ENCODE peak calls at places on chromosome 22, in six cellular contexts. K, S, E, V, M and R are unnamed samples.

GRCh38 chr22:10961043-10961860 is 4566.7 kb upstream of the OR11H1 start:
- DNase-seq in M (no peak), K (no peak), V (no peak), E (no peak), S (no peak), R (no peak)

GRCh38 chr22:40857309-40857851 is 432 bp downstream of the XPNPEP3 start:
- DNase-seq in V (no peak), E (no peak), M (peak; percentile 49), S (no peak), K (no peak), R (peak; percentile 22)

GRCh38 chr22:31818481-31819392 is 64.9 kb downstream of the DEPDC5 start:
- DNase-seq in K (no peak), M (peak; percentile 67), V (no peak), S (no peak), E (no peak), R (no peak)

GRCh38 chr22:32843300-32843699 is 41.8 kb downstream of the TIMP3 start:
- DNase-seq in K (no peak), M (no peak), V (no peak), S (no peak), E (no peak), R (no peak)

GRCh38 chr22:25563757-25564319 is 637 bp upstream of the GRK3 start:
- DNase-seq in V (no peak), M (no peak), S (peak; percentile 16), E (no peak), K (no peak), R (no peak)

GRCh38 chr22:17842386-17842785 is 68.1 kb upstream of the BID start:
- DNase-seq in V (peak; percentile 15), E (no peak), S (peak; percentile 85), K (no peak), M (no peak), R (peak; percentile 74)

GRCh38 chr22:23086787-23087186 is 16.5 kb downstream of the GNAZ start:
- DNase-seq in K (no peak), V (no peak), M (no peak), S (no peak), E (no peak), R (no peak)

GRCh38 chr22:17598318-17598717 is 30.2 kb downstream of the ATP6V1E1 start:
- DNase-seq in V (no peak), S (no peak), K (no peak), M (no peak), E (no peak), R (no peak)

GRCh38 chr22:35559354-35560005 is 18.8 kb downstream of the RASD2 start:
- DNase-seq in E (no peak), S (no peak), K (no peak), M (peak; percentile 78), V (no peak), R (no peak)

GRCh38 chr22:25942989-25943411 is 201.0 kb downstream of the MYO18B start:
- DNase-seq in E (no peak), S (no peak), V (no peak), K (no peak), M (peak; percentile 8), R (no peak)

GRCh38 chr22:17243524-17243923 is 24.3 kb upstream of the ADA2 start:
- DNase-seq in V (no peak), S (no peak), M (peak; percentile 54), E (no peak), K (peak; percentile 72), R (no peak)

GRCh38 chr22:20437253-20438065 is at the start of gene SCARF2:
- DNase-seq in E (no peak), S (peak; percentile 79), K (peak; percentile 74), V (no peak), M (peak; percentile 78), R (no peak)

GRCh38 chr22:38957808-38958207 is 399 bp downstream of the APOBEC3A start:
- DNase-seq in M (no peak), K (no peak), S (no peak), V (no peak), E (no peak), R (no peak)

GRCh38 chr22:19398206-19398605 is 33.3 kb downstream of the HIRA start:
- DNase-seq in M (peak; percentile 46), E (no peak), S (no peak), K (no peak), V (no peak), R (peak; percentile 9)

GRCh38 chr22:35971418-35972119 is 57.1 kb downstream of the RBFOX2 start:
- DNase-seq in K (no peak), S (peak; percentile 38), V (no peak), E (peak; percentile 80), M (peak; percentile 92), R (no peak)

GRCh38 chr22:27213766-27214581 is 556.6 kb downstream of the MIAT start:
- DNase-seq in M (peak; percentile 33), K (no peak), V (no peak), E (peak; percentile 48), S (peak; percentile 75), R (no peak)

GRCh38 chr22:38696606-38697005 is 4.1 kb downstream of the JOSD1 start:
- DNase-seq in K (no peak), V (peak; percentile 17), E (no peak), M (peak; percentile 94), S (no peak), R (no peak)

GRCh38 chr22:50245214-50246072 is 620 bp upstream of the TUBGCP6 start:
- DNase-seq in V (no peak), S (no peak), E (no peak), K (no peak), M (no peak), R (no peak)

GRCh38 chr22:23256986-23257888 is 76.9 kb downstream of the BCR start:
- DNase-seq in M (peak; percentile 92), V (no peak), K (no peak), E (no peak), S (peak; percentile 74), R (no peak)

GRCh38 chr22:17110791-17111550 is 10.2 kb downstream of the TMEM121B start:
- DNase-seq in S (no peak), V (no peak), K (no peak), E (no peak), M (no peak), R (no peak)

GRCh38 chr22:42596376-42596775 is 18.3 kb downstream of the POLDIP3 start:
- DNase-seq in V (no peak), M (no peak), S (no peak), E (no peak), K (no peak), R (no peak)

GRCh38 chr22:30005213-30005857 is 74.9 kb upstream of the HORMAD2 start:
- DNase-seq in M (peak; percentile 70), E (no peak), V (peak; percentile 41), K (peak; percentile 75), S (peak; percentile 47), R (peak; percentile 67)

GRCh38 chr22:45860201-45860600 is 116.8 kb downstream of the WNT7B start:
- DNase-seq in V (no peak), M (no peak), S (no peak), E (no peak), K (no peak), R (no peak)

GRCh38 chr22:50297510-50298265 is 9.8 kb downstream of the PLXNB2 start:
- DNase-seq in S (no peak), E (no peak), M (no peak), K (no peak), V (no peak), R (no peak)

GRCh38 chr22:44935724-44936123 is 74.1 kb downstream of the PHF21B start:
- DNase-seq in V (no peak), M (no peak), S (no peak), E (no peak), K (no peak), R (no peak)

GRCh38 chr22:42962295-42963230 is 52.4 kb downstream of the PACSIN2 start:
- DNase-seq in K (peak; percentile 88), S (no peak), M (peak; percentile 43), V (no peak), E (no peak), R (no peak)

GRCh38 chr22:24066260-24066659 is 55.2 kb downstream of the CABIN1 start:
- DNase-seq in M (peak; percentile 52), V (no peak), S (no peak), E (no peak), K (peak; percentile 30), R (no peak)

GRCh38 chr22:31400023-31400397 is 606 bp downstream of the DRG1 start:
- DNase-seq in M (peak; percentile 69), K (no peak), V (no peak), E (no peak), S (no peak), R (no peak)

GRCh38 chr22:30968015-30968923 is at the start of gene MORC2:
- DNase-seq in M (no peak), K (peak; percentile 86), V (no peak), E (no peak), S (peak; percentile 55), R (no peak)

GRCh38 chr22:28506207-28506606 is 173.4 kb downstream of the TTC28 start:
- DNase-seq in V (no peak), K (no peak), M (no peak), E (no peak), S (no peak), R (no peak)
- H3K27ac ChIP-seq in V (no peak overlapping the region), K (no peak overlapping the region), M (no peak overlapping the region), E (no peak overlapping the region), S (no peak overlapping the region), R (no peak overlapping the region)

GRCh38 chr22:48670317-48670716 is 1157.4 kb downstream of the BRD1 start:
- DNase-seq in K (no peak), S (no peak), V (no peak), M (no peak), E (no peak), R (no peak)
- H3K9me3 ChIP-seq in K (no peaks in the 10 kb centered on the region), S (no peaks in the 10 kb centered on the region), V (peaks cover 9% of the 10 kb centered on the region), M (no peaks in the 10 kb centered on the region), E (peaks cover 85% of the 10 kb centered on the region), R (peaks cover 14% of the 10 kb centered on the region)

DNA sequence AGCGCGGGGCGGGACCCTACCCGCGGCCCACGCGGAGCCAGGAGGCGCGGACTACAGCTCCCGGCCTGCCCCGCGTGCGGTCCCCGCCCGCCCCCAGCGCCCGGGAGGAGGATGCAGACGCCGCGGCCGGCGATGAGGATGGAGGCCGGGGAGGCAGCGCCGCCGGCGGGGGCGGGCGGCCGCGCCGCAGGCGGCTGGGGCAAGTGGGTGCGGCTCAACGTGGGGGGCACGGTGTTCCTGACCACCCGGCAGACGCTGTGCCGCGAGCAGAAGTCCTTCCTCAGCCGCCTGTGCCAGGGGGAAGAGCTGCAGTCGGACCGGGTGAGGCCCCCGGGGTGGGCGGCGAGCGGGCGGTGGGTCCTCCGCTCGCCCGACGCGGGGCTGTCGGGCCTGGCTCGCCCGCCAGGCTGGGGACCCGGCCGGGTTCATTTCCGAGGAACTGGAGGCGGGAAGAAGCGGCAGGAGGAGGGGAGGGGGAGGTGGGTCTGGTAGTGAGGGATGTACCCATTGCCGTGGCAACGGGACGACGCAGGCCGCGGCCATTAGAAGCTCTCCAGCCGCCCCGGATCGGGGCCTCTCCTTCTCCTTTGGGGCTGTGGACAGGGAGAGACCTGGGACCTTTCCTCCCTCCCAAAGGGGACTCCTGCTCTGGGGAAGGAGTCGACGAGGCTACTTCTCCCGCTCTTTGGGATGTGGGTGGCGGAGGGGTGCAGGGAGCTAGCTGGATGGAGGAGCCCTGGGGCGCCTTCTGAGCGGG is at the start of gene KCTD17:
- DNase-seq in K (peak; percentile 89), S (peak; percentile 55), E (no peak), M (peak; percentile 94), V (peak; percentile 52), R (peak; percentile 66)
- H3K27ac ChIP-seq in K (peak within 1 kb of the TSS; percentile 18), S (peak within 1 kb of the TSS; percentile 15), E (no peak within 1 kb of the TSS), M (no peak within 1 kb of the TSS), V (no peak within 1 kb of the TSS), R (no peak within 1 kb of the TSS)

DNA sequence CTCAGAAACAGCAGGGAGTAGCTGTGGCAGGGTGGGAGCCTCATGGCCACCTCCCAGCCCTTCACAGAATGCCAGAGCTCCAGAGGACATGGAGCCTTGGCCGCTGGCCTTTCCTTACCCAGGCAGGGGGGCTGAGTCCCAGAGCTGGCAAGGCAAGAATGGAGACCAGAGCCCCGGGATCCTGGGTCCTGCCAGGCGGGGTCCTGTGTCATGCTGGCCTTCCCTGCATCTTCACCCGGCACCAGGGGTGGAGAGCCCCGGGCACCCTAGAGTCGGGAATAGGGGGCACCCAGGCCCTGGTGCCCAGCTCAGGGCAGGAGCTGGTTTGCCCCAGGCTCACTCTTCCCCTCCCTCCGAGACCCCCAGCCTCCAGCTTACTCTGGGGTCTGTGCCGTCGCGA is 519.9 kb downstream of the TBC1D22A start:
- DNase-seq in K (peak; percentile 63), E (no peak), M (no peak), V (no peak), S (no peak), R (no peak)
- H3K9me3 ChIP-seq in K (no peaks in the 10 kb centered on the region), E (no peaks in the 10 kb centered on the region), M (no peaks in the 10 kb centered on the region), V (no peaks in the 10 kb centered on the region), S (no peaks in the 10 kb centered on the region), R (no peaks in the 10 kb centered on the region)